ENCODE peak calls at places on chromosomes 16 and 17, in four cellular contexts. F is CD4-positive, CD25-positive, alpha-beta regulatory T cell; K is DND-41; D is esophagus muscularis mucosa. P is an unnamed sample.

GRCh38 chr17:76826290-76827138 is 41.7 kb upstream of the MGAT5B start:
- DNase-seq in F (no peak), K (no peak), D (no peak), P (no peak)

GRCh38 chr16:29943846-29944669 is 17.8 kb upstream of the TMEM219 start:
- DNase-seq in F (no peak), K (no peak), D (no peak), P (no peak)

GRCh38 chr16:85037050-85037410 is 9.4 kb downstream of the KIAA0513 start:
- DNase-seq in F (no peak), K (no peak), D (no peak), P (no peak)

GRCh38 chr16:62966626-62967025 is 930.4 kb upstream of the CDH8 start:
- DNase-seq in F (no peak), K (no peak), D (no peak), P (no peak)

GRCh38 chr16:7689234-7689633 is 356.6 kb downstream of the RBFOX1 start:
- DNase-seq in F (no peak), K (no peak), D (no peak), P (no peak)

GRCh38 chr16:86398201-86398600 is 112.1 kb upstream of the FOXF1 start:
- DNase-seq in F (no peak), K (no peak), D (no peak), P (no peak)

GRCh38 chr17:75844530-75845057 is 390 bp upstream of the UNC13D start:
- DNase-seq in F (no peak), K (no peak), D (no peak), P (no peak)

GRCh38 chr17:10316986-10317834 is 55.6 kb downstream of the MYH13 start:
- DNase-seq in F (no peak), K (peak; percentile 30), D (no peak), P (no peak)

GRCh38 chr16:77304134-77304533 is 104.9 kb downstream of the SYCE1L start:
- DNase-seq in F (no peak), K (no peak), D (no peak), P (no peak)

GRCh38 chr16:56625943-56626654 is 518 bp downstream of the MT1E start:
- DNase-seq in F (no peak), K (no peak), D (no peak), P (no peak)

GRCh38 chr17:16304832-16305231 is 48.4 kb downstream of the CENPV start:
- DNase-seq in F (no peak), K (peak; percentile 27), D (no peak), P (no peak)

GRCh38 chr17:8406174-8406573 is 8.5 kb upstream of the RNF222 start:
- DNase-seq in F (no peak), K (no peak), D (peak; percentile 77), P (no peak)

GRCh38 chr17:56977673-56978395 is at the start of gene SCPEP1:
- DNase-seq in F (peak; percentile 76), K (peak; percentile 87), D (peak; percentile 98), P (peak; percentile 89)

GRCh38 chr16:29765167-29766032 is 12.7 kb upstream of the ZG16 start:
- DNase-seq in F (no peak), K (no peak), D (no peak), P (no peak)

GRCh38 chr17:17515921-17516295 is 19.7 kb upstream of the RASD1 start:
- DNase-seq in F (no peak), K (no peak), D (no peak), P (no peak)

GRCh38 chr16:20049831-20050230 is 23.9 kb downstream of the GPR139 start:
- DNase-seq in F (no peak), K (no peak), D (no peak), P (no peak)

GRCh38 chr17:40485851-40486512 is 15.4 kb downstream of the TNS4 start:
- DNase-seq in F (no peak), K (peak; percentile 81), D (no peak), P (no peak)

GRCh38 chr17:75109047-75109406 is 742 bp upstream of the ARMC7 start:
- DNase-seq in F (no peak), K (no peak), D (no peak), P (no peak)

GRCh38 chr17:75845058-75845711 is 981 bp upstream of the UNC13D start:
- DNase-seq in F (peak; percentile 35), K (peak; percentile 69), D (no peak), P (no peak)

GRCh38 chr16:21277045-21277926 is 804 bp downstream of the CRYM start:
- DNase-seq in F (no peak), K (no peak), D (no peak), P (no peak)

GRCh38 chr17:36148559-36149295 is 27.7 kb downstream of the TBC1D3B start:
- DNase-seq in F (peak; percentile 36), K (peak; percentile 71), D (peak; percentile 97), P (peak; percentile 57)

GRCh38 chr17:77450742-77451270 is 310.0 kb downstream of the SEC14L1 start:
- DNase-seq in F (no peak), K (no peak), D (no peak), P (no peak)

GRCh38 chr17:64118452-64118979 is 11.4 kb downstream of the ERN1 start:
- DNase-seq in F (no peak), K (no peak), D (no peak), P (peak; percentile 36)

GRCh38 chr17:82358467-82359350 is at the start of gene TEX19:
- DNase-seq in F (no peak), K (peak; percentile 94), D (no peak), P (no peak)

GRCh38 chr16:78842950-78843349 is 743.5 kb downstream of the WWOX start:
- DNase-seq in F (no peak), K (no peak), D (no peak), P (no peak)

GRCh38 chr17:4719146-4719545 is 8.7 kb downstream of the ARRB2 start:
- DNase-seq in F (no peak), K (no peak), D (no peak), P (no peak)

GRCh38 chr17:27244481-27245223 is 49.3 kb upstream of the WSB1 start:
- DNase-seq in F (no peak), K (no peak), D (no peak), P (no peak)

GRCh38 chr16:54931041-54931756 is 534 bp downstream of the IRX5 start:
- DNase-seq in F (no peak), K (peak; percentile 54), D (peak; percentile 75), P (no peak)

GRCh38 chr16:66278604-66279262 is 87.8 kb upstream of the CDH5 start:
- DNase-seq in F (no peak), K (no peak), D (no peak), P (no peak)

GRCh38 chr16:11964761-11965539 is at the start of gene TNFRSF17:
- DNase-seq in F (no peak), K (no peak), D (no peak), P (no peak)

GRCh38 chr17:32910769-32911168 is 17.2 kb upstream of the TMEM98 start:
- DNase-seq in F (no peak), K (no peak), D (peak; percentile 39), P (no peak)

GRCh38 chr16:70685938-70686375 is at the start of gene MTSS2:
- DNase-seq in F (no peak), K (peak; percentile 72), D (no peak), P (peak; percentile 26)

GRCh38 chr17:18219016-18219415 is 6.4 kb upstream of the LLGL1 start:
- DNase-seq in F (no peak), K (no peak), D (no peak), P (no peak)

GRCh38 chr17:74089869-74090464 is 113.5 kb upstream of the RPL38 start:
- DNase-seq in F (no peak), K (peak; percentile 67), D (no peak), P (no peak)

GRCh38 chr16:84144301-84144858 is 597 bp downstream of the HSDL1 start:
- DNase-seq in F (peak; percentile 39), K (peak; percentile 50), D (no peak), P (peak; percentile 34)

GRCh38 chr17:51734462-51734861 is 424.1 kb downstream of the CA10 start:
- DNase-seq in F (no peak), K (peak; percentile 30), D (no peak), P (no peak)

GRCh38 chr17:59361916-59362810 is 30.7 kb downstream of the YPEL2 start:
- DNase-seq in F (peak; percentile 71), K (no peak), D (no peak), P (peak; percentile 57)
- H3K4me1 ChIP-seq in F (peaks cover 99% of the 10 kb centered on the region), K (no peaks in the 10 kb centered on the region), D (peaks cover 100% of the 10 kb centered on the region), P (peaks cover 86% of the 10 kb centered on the region)

DNA sequence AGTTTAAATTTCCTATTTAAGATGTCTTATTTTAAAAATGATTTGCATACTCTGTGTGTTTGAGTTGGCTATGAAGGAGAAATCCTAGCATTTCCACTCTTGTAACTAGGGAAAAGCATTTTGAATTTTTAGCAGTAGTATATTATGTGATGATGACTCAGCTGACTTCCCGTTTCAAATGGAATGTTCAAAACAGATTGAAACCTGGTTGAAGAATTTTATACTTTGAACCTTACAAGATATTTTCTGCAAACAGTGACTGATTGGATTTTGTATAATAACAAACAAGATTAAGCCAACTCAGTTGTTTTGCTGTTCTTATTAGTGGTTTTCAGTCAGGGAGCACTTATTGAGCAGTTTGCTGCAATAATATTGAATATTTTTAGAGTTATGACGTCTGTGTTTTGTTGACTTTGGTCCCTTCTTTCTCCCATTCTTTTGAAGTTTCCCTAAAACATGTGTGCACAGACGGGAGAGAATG is 8.0 kb downstream of the TNRC6A start:
- DNase-seq in F (no peak), K (no peak), D (no peak), P (no peak)
- H3K4me1 ChIP-seq in F (peaks cover 37% of the 10 kb centered on the region), K (peaks cover 10% of the 10 kb centered on the region), D (peaks cover 99% of the 10 kb centered on the region), P (peaks cover 43% of the 10 kb centered on the region)

DNA sequence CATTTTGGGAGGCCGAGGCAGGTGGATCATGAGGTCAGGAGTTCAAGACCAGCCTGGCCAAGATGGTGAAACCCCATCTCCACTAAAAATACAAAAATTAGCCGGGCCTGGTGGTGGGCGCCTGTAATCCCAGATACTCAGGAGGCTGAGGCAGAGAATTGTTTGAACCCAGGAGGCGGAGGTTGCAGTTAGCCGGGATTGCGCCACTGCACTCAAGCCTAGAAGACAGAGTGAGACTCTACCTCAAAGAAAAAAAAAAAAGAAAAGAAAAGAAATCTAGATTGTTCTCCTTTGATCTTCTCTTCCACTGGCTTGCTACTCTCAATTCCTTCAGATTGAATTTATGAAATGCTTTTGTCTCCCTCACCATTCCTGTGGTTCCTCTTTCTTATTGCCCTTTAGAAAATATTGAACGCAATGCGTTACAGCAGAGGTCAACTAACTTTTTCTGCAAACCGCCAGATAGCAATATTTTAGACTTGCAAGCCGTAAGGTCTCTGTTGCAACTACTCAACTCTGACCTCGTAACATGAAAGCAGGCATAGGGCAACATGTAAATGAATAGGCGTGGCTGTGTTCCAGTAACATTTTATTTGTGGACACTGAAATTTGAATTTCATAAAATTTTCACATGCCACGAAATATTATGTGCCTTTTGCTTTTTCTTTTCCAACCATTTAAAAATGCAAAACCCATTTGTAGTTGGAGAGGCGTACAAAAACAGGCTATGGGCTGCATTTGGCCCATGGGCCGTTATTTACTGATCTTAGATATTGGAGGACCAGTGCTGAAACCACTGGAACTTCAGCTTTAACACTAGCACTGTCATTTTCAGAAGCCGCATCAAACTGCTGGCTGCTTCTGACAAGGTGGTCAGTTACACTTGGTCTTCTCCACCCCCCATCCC is 24.8 kb downstream of the PITPNC1 start:
- DNase-seq in F (no peak), K (no peak), D (no peak), P (no peak)
- H3K4me1 ChIP-seq in F (peaks cover 8% of the 10 kb centered on the region), K (peaks cover 23% of the 10 kb centered on the region), D (peaks cover 15% of the 10 kb centered on the region), P (peaks cover 75% of the 10 kb centered on the region)

GRCh38 chr16:67544329-67544841 is 15.8 kb downstream of the RIPOR1 start:
- DNase-seq in F (no peak), K (no peak), D (peak; percentile 83), P (no peak)

GRCh38 chr16:67544844-67545664 is 16.4 kb downstream of the RIPOR1 start:
- DNase-seq in F (no peak), K (no peak), D (peak; percentile 88), P (no peak)

GRCh38 chr16:67542464-67542863 is 13.8 kb downstream of the RIPOR1 start:
- DNase-seq in F (peak; percentile 78), K (peak; percentile 94), D (no peak), P (peak; percentile 88)

GRCh38 chr16:67543036-67543435 is 14.4 kb downstream of the RIPOR1 start:
- DNase-seq in F (no peak), K (no peak), D (no peak), P (no peak)

GRCh38 chr16:67543582-67543981 is 15.0 kb downstream of the RIPOR1 start:
- DNase-seq in F (no peak), K (no peak), D (peak; percentile 90), P (no peak)
- H3K4me1 ChIP-seq in F (peaks cover 33% of the 10 kb centered on the region), K (peaks cover 50% of the 10 kb centered on the region), D (peaks cover 90% of the 10 kb centered on the region), P (peaks cover 42% of the 10 kb centered on the region)